ENCODE peak calls at places on chromosomes 3 and 15, in nine cellular contexts. One of them, this sample, is unnamed.

GRCh38 chr15:80773122-80773551 is 6.0 kb upstream of the CEMIP start:
- DNase-seq in mammary epithelial cell: no peak
- DNase-seq in neural progenitor cell: no peak
- DNase-seq in heart left ventricle: no peak
- DNase-seq in H1: no peak
- DNase-seq in astrocyte: peak; percentile 73
- DNase-seq in CD8-positive, alpha-beta T cell: no peak
- DNase-seq in WERI-Rb-1: peak; percentile 11
- DNase-seq in uterus: no peak
- DNase-seq in this sample: no peak

GRCh38 chr3:15055019-15055557 is 10.0 kb downstream of the MRPS25 start:
- DNase-seq in mammary epithelial cell: no peak
- DNase-seq in neural progenitor cell: no peak
- DNase-seq in heart left ventricle: no peak
- DNase-seq in H1: no peak
- DNase-seq in astrocyte: peak; percentile 58
- DNase-seq in CD8-positive, alpha-beta T cell: no peak
- DNase-seq in WERI-Rb-1: no peak
- DNase-seq in uterus: no peak
- DNase-seq in this sample: no peak

GRCh38 chr15:48242531-48242930 is 36.4 kb downstream of the SLC12A1 start:
- DNase-seq in mammary epithelial cell: no peak
- DNase-seq in neural progenitor cell: no peak
- DNase-seq in heart left ventricle: no peak
- DNase-seq in H1: no peak
- DNase-seq in astrocyte: no peak
- DNase-seq in CD8-positive, alpha-beta T cell: no peak
- DNase-seq in WERI-Rb-1: no peak
- DNase-seq in uterus: no peak
- DNase-seq in this sample: no peak

GRCh38 chr3:73215286-73215685 is 153.8 kb downstream of the EBLN2 start:
- DNase-seq in mammary epithelial cell: no peak
- DNase-seq in neural progenitor cell: no peak
- DNase-seq in heart left ventricle: no peak
- DNase-seq in H1: no peak
- DNase-seq in astrocyte: peak; percentile 51
- DNase-seq in CD8-positive, alpha-beta T cell: no peak
- DNase-seq in WERI-Rb-1: no peak
- DNase-seq in uterus: no peak
- DNase-seq in this sample: no peak

GRCh38 chr15:74399511-74400312 is 32.3 kb upstream of the CYP11A1 start:
- DNase-seq in mammary epithelial cell: peak; percentile 59
- DNase-seq in neural progenitor cell: no peak
- DNase-seq in heart left ventricle: no peak
- DNase-seq in H1: no peak
- DNase-seq in astrocyte: peak; percentile 82
- DNase-seq in CD8-positive, alpha-beta T cell: peak; percentile 76
- DNase-seq in WERI-Rb-1: no peak
- DNase-seq in uterus: no peak
- DNase-seq in this sample: no peak

GRCh38 chr3:187186801-187187421 is 10.4 kb upstream of the RTP1 start:
- DNase-seq in mammary epithelial cell: peak; percentile 83
- DNase-seq in neural progenitor cell: no peak
- DNase-seq in heart left ventricle: peak; percentile 78
- DNase-seq in H1: no peak
- DNase-seq in astrocyte: peak; percentile 98
- DNase-seq in CD8-positive, alpha-beta T cell: no peak
- DNase-seq in WERI-Rb-1: no peak
- DNase-seq in uterus: peak; percentile 66
- DNase-seq in this sample: peak; percentile 56

GRCh38 chr15:31024330-31024729 is 32.9 kb upstream of the MTMR10 start:
- DNase-seq in mammary epithelial cell: peak; percentile 91
- DNase-seq in neural progenitor cell: peak; percentile 41
- DNase-seq in heart left ventricle: no peak
- DNase-seq in H1: peak; percentile 57
- DNase-seq in astrocyte: peak; percentile 98
- DNase-seq in CD8-positive, alpha-beta T cell: no peak
- DNase-seq in WERI-Rb-1: no peak
- DNase-seq in uterus: no peak
- DNase-seq in this sample: no peak

GRCh38 chr15:60005352-60006202 is 1.5 kb downstream of the FOXB1 start:
- DNase-seq in mammary epithelial cell: no peak
- DNase-seq in neural progenitor cell: peak; percentile 48
- DNase-seq in heart left ventricle: no peak
- DNase-seq in H1: no peak
- DNase-seq in astrocyte: no peak
- DNase-seq in CD8-positive, alpha-beta T cell: no peak
- DNase-seq in WERI-Rb-1: peak; percentile 13
- DNase-seq in uterus: no peak
- DNase-seq in this sample: no peak

GRCh38 chr3:173938159-173938558 is 540.6 kb downstream of the NLGN1 start:
- DNase-seq in mammary epithelial cell: peak; percentile 2
- DNase-seq in neural progenitor cell: no peak
- DNase-seq in heart left ventricle: no peak
- DNase-seq in H1: no peak
- DNase-seq in astrocyte: peak; percentile 67
- DNase-seq in CD8-positive, alpha-beta T cell: no peak
- DNase-seq in WERI-Rb-1: no peak
- DNase-seq in uterus: no peak
- DNase-seq in this sample: no peak

GRCh38 chr3:187943677-187944390 is 198.6 kb upstream of the BCL6 start:
- DNase-seq in mammary epithelial cell: peak; percentile 23
- DNase-seq in neural progenitor cell: peak; percentile 20
- DNase-seq in heart left ventricle: no peak
- DNase-seq in H1: no peak
- DNase-seq in astrocyte: no peak
- DNase-seq in CD8-positive, alpha-beta T cell: no peak
- DNase-seq in WERI-Rb-1: no peak
- DNase-seq in uterus: no peak
- DNase-seq in this sample: no peak

GRCh38 chr3:51549311-51549710 is 10.8 kb downstream of the RAD54L2 start:
- DNase-seq in mammary epithelial cell: no peak
- DNase-seq in neural progenitor cell: no peak
- DNase-seq in heart left ventricle: no peak
- DNase-seq in H1: no peak
- DNase-seq in astrocyte: no peak
- DNase-seq in CD8-positive, alpha-beta T cell: no peak
- DNase-seq in WERI-Rb-1: no peak
- DNase-seq in uterus: no peak
- DNase-seq in this sample: no peak

GRCh38 chr15:38069001-38069400 is 134.6 kb downstream of the TMCO5A start:
- DNase-seq in mammary epithelial cell: peak; percentile 85
- DNase-seq in neural progenitor cell: peak; percentile 33
- DNase-seq in heart left ventricle: no peak
- DNase-seq in H1: no peak
- DNase-seq in astrocyte: peak; percentile 75
- DNase-seq in CD8-positive, alpha-beta T cell: no peak
- DNase-seq in WERI-Rb-1: no peak
- DNase-seq in uterus: no peak
- DNase-seq in this sample: peak; percentile 40

GRCh38 chr3:160185711-160186110 is 39.5 kb upstream of the C3orf80 start:
- DNase-seq in mammary epithelial cell: no peak
- DNase-seq in neural progenitor cell: no peak
- DNase-seq in heart left ventricle: no peak
- DNase-seq in H1: no peak
- DNase-seq in astrocyte: no peak
- DNase-seq in CD8-positive, alpha-beta T cell: no peak
- DNase-seq in WERI-Rb-1: no peak
- DNase-seq in uterus: no peak
- DNase-seq in this sample: no peak

GRCh38 chr3:155069729-155070128 is 10.4 kb upstream of the MME start:
- DNase-seq in mammary epithelial cell: no peak
- DNase-seq in neural progenitor cell: no peak
- DNase-seq in heart left ventricle: no peak
- DNase-seq in H1: no peak
- DNase-seq in astrocyte: peak; percentile 46
- DNase-seq in CD8-positive, alpha-beta T cell: no peak
- DNase-seq in WERI-Rb-1: no peak
- DNase-seq in uterus: no peak
- DNase-seq in this sample: no peak

GRCh38 chr15:33860749-33861148 is 107.5 kb upstream of the CHRM5 start:
- DNase-seq in mammary epithelial cell: peak; percentile 39
- DNase-seq in neural progenitor cell: no peak
- DNase-seq in heart left ventricle: no peak
- DNase-seq in H1: no peak
- DNase-seq in astrocyte: peak; percentile 66
- DNase-seq in CD8-positive, alpha-beta T cell: no peak
- DNase-seq in WERI-Rb-1: no peak
- DNase-seq in uterus: no peak
- DNase-seq in this sample: no peak

GRCh38 chr3:14413381-14414071 is 11.1 kb downstream of the SLC6A6 start:
- DNase-seq in mammary epithelial cell: no peak
- DNase-seq in neural progenitor cell: no peak
- DNase-seq in heart left ventricle: no peak
- DNase-seq in H1: peak; percentile 61
- DNase-seq in astrocyte: no peak
- DNase-seq in CD8-positive, alpha-beta T cell: no peak
- DNase-seq in WERI-Rb-1: no peak
- DNase-seq in uterus: no peak
- DNase-seq in this sample: peak; percentile 86

GRCh38 chr3:139691619-139692018 is 13.8 kb upstream of the NMNAT3 start:
- DNase-seq in mammary epithelial cell: no peak
- DNase-seq in neural progenitor cell: no peak
- DNase-seq in heart left ventricle: no peak
- DNase-seq in H1: no peak
- DNase-seq in astrocyte: no peak
- DNase-seq in CD8-positive, alpha-beta T cell: no peak
- DNase-seq in WERI-Rb-1: no peak
- DNase-seq in uterus: no peak
- DNase-seq in this sample: no peak

GRCh38 chr3:11826628-11827265 is 19.9 kb downstream of the TAMM41 start:
- DNase-seq in mammary epithelial cell: no peak
- DNase-seq in neural progenitor cell: no peak
- DNase-seq in heart left ventricle: no peak
- DNase-seq in H1: no peak
- DNase-seq in astrocyte: peak; percentile 55
- DNase-seq in CD8-positive, alpha-beta T cell: no peak
- DNase-seq in WERI-Rb-1: no peak
- DNase-seq in uterus: no peak
- DNase-seq in this sample: no peak

GRCh38 chr3:195754141-195754540 is 33.4 kb downstream of the MUC20 start:
- DNase-seq in mammary epithelial cell: no peak
- DNase-seq in neural progenitor cell: no peak
- DNase-seq in heart left ventricle: no peak
- DNase-seq in H1: no peak
- DNase-seq in astrocyte: no peak
- DNase-seq in CD8-positive, alpha-beta T cell: no peak
- DNase-seq in WERI-Rb-1: no peak
- DNase-seq in uterus: no peak
- DNase-seq in this sample: no peak
- H3K27me3 ChIP-seq in mammary epithelial cell: peaks cover 2% of the 10 kb centered on the region
- H3K27me3 ChIP-seq in neural progenitor cell: no peaks in the 10 kb centered on the region
- H3K27me3 ChIP-seq in heart left ventricle: peaks cover 5% of the 10 kb centered on the region
- H3K27me3 ChIP-seq in H1: no peaks in the 10 kb centered on the region
- H3K27me3 ChIP-seq in astrocyte: peaks cover 13% of the 10 kb centered on the region
- H3K27me3 ChIP-seq in CD8-positive, alpha-beta T cell: no peaks in the 10 kb centered on the region
- H3K27me3 ChIP-seq in WERI-Rb-1: no peaks in the 10 kb centered on the region
- H3K27me3 ChIP-seq in uterus: no peaks in the 10 kb centered on the region
- H3K27me3 ChIP-seq in this sample: no peaks in the 10 kb centered on the region

DNA sequence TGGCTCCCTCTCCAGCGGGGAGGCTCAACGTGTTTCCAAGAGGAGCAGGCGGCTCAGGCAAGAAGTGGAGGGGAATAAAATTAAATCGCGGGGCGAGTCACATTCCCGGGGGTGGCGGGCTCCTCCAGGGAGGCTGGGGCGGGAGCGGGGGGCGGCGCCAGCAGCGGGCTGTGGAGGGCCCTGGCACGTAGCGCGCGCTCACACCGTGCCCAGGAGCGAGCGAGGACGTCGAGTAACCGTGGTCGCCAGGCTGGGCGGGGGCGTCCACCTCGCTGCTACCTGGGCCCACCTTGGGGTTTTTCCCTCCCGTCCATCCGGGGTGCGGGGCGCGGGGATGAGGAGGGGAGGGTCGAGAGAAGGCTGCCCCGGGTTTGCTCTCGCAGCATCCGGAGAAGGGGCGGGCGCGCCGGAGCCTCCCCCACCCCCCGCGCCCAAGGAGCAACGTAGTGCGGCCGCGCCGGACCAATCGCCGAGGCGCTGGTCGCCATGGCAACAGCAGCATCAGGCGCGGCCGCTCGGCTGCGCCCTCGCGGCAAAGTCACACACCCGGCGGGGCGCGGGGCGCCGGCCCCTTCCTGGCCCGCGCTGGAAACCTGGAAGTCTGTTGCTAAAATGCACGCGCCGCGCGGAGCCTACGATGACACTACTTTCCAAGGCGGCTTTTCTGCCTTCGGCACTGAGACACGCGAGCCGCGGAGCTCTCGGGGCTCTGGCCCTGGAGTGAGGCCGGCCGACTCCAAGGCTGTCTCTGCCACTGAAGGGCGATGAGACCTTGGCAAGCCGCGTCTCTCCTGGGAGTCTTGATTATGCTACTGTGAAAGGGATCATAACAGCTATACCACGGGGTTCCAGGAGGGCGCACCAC is at the start of gene IQSEC1:
- DNase-seq in mammary epithelial cell: no peak
- DNase-seq in neural progenitor cell: peak; percentile 95
- DNase-seq in heart left ventricle: peak; percentile 58
- DNase-seq in H1: no peak
- DNase-seq in astrocyte: no peak
- DNase-seq in CD8-positive, alpha-beta T cell: peak; percentile 76
- DNase-seq in WERI-Rb-1: no peak
- DNase-seq in uterus: no peak
- DNase-seq in this sample: no peak
- H3K27me3 ChIP-seq in mammary epithelial cell: peaks cover 22% of the 10 kb centered on the region
- H3K27me3 ChIP-seq in neural progenitor cell: peaks cover 62% of the 10 kb centered on the region
- H3K27me3 ChIP-seq in heart left ventricle: no peaks in the 10 kb centered on the region
- H3K27me3 ChIP-seq in H1: peaks cover 38% of the 10 kb centered on the region
- H3K27me3 ChIP-seq in astrocyte: peaks cover 46% of the 10 kb centered on the region
- H3K27me3 ChIP-seq in CD8-positive, alpha-beta T cell: no peaks in the 10 kb centered on the region
- H3K27me3 ChIP-seq in WERI-Rb-1: no peaks in the 10 kb centered on the region
- H3K27me3 ChIP-seq in uterus: peaks cover 3% of the 10 kb centered on the region
- H3K27me3 ChIP-seq in this sample: peaks cover 9% of the 10 kb centered on the region

DNA sequence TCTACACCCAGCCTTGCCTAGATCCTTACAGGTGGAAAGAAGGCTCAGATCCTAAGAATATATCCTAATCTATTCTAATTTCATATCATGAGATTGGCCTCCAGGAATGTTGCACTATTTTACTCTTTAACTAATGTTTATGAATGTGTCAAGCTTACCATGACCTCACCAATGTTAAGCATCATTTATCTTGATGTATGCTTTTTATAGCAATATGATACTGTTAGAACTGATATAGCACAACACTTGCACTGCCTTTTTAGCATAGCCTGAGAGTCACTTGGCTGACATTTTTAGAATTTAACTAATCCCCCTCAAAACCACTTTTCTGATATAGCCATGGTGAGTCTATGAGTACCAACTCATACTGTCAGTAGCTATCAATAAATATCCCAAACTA is 191.5 kb upstream of the NR2F2 start:
- DNase-seq in mammary epithelial cell: no peak
- DNase-seq in neural progenitor cell: no peak
- DNase-seq in heart left ventricle: no peak
- DNase-seq in H1: no peak
- DNase-seq in astrocyte: no peak
- DNase-seq in CD8-positive, alpha-beta T cell: no peak
- DNase-seq in WERI-Rb-1: no peak
- DNase-seq in uterus: no peak
- DNase-seq in this sample: no peak
- H3K27me3 ChIP-seq in mammary epithelial cell: no peaks in the 10 kb centered on the region
- H3K27me3 ChIP-seq in neural progenitor cell: no peaks in the 10 kb centered on the region
- H3K27me3 ChIP-seq in heart left ventricle: no peaks in the 10 kb centered on the region
- H3K27me3 ChIP-seq in H1: no peaks in the 10 kb centered on the region
- H3K27me3 ChIP-seq in astrocyte: no peaks in the 10 kb centered on the region
- H3K27me3 ChIP-seq in CD8-positive, alpha-beta T cell: no peaks in the 10 kb centered on the region
- H3K27me3 ChIP-seq in WERI-Rb-1: no peaks in the 10 kb centered on the region
- H3K27me3 ChIP-seq in uterus: no peaks in the 10 kb centered on the region
- H3K27me3 ChIP-seq in this sample: no peaks in the 10 kb centered on the region

GRCh38 chr15:45376300-45376928 is 1.9 kb downstream of the GATM start:
- DNase-seq in mammary epithelial cell: no peak
- DNase-seq in neural progenitor cell: no peak
- DNase-seq in heart left ventricle: no peak
- DNase-seq in H1: no peak
- DNase-seq in astrocyte: no peak
- DNase-seq in CD8-positive, alpha-beta T cell: no peak
- DNase-seq in WERI-Rb-1: no peak
- DNase-seq in uterus: no peak
- DNase-seq in this sample: no peak
- H3K27me3 ChIP-seq in mammary epithelial cell: peaks cover 20% of the 10 kb centered on the region
- H3K27me3 ChIP-seq in neural progenitor cell: peaks cover 61% of the 10 kb centered on the region
- H3K27me3 ChIP-seq in heart left ventricle: no peaks in the 10 kb centered on the region
- H3K27me3 ChIP-seq in H1: peaks cover 40% of the 10 kb centered on the region
- H3K27me3 ChIP-seq in astrocyte: peaks cover 47% of the 10 kb centered on the region
- H3K27me3 ChIP-seq in CD8-positive, alpha-beta T cell: peaks cover 5% of the 10 kb centered on the region
- H3K27me3 ChIP-seq in WERI-Rb-1: no peaks in the 10 kb centered on the region
- H3K27me3 ChIP-seq in uterus: no peaks in the 10 kb centered on the region
- H3K27me3 ChIP-seq in this sample: no peaks in the 10 kb centered on the region